ENCODE peak calls at places on chromosomes 11 and 22, in six cellular contexts. One of them, this sample, is unnamed. For H3K36me3, the result is how much of the 10 kb centered on the place peaks cover.

GRCh38 chr11:36292311-36292722 is 3.1 kb upstream of the COMMD9 start:
- DNase-seq in mammary epithelial cell: peak
- DNase-seq in bronchial epithelial cell: peak
- DNase-seq in CD8-positive, alpha-beta T cell: no peak
- DNase-seq in A673: peak
- DNase-seq in aorta: no peak
- DNase-seq in this sample: peak

GRCh38 chr11:108496643-108497256 is 1.4 kb downstream of the POGLUT3 start:
- DNase-seq in mammary epithelial cell: no peak
- DNase-seq in bronchial epithelial cell: no peak
- DNase-seq in CD8-positive, alpha-beta T cell: no peak
- DNase-seq in A673: peak
- DNase-seq in aorta: no peak
- DNase-seq in this sample: no peak

GRCh38 chr11:7251836-7252682 is at the start of gene SYT9:
- DNase-seq in mammary epithelial cell: peak
- DNase-seq in bronchial epithelial cell: peak
- DNase-seq in CD8-positive, alpha-beta T cell: no peak
- DNase-seq in A673: peak
- DNase-seq in aorta: peak
- DNase-seq in this sample: peak

GRCh38 chr22:31652911-31653684 is 8.9 kb downstream of the PISD start:
- DNase-seq in mammary epithelial cell: no peak
- DNase-seq in bronchial epithelial cell: peak
- DNase-seq in CD8-positive, alpha-beta T cell: no peak
- DNase-seq in A673: no peak
- DNase-seq in aorta: no peak
- DNase-seq in this sample: no peak

GRCh38 chr11:119445850-119446249 is 22.9 kb upstream of the THY1 start:
- DNase-seq in mammary epithelial cell: no peak
- DNase-seq in bronchial epithelial cell: no peak
- DNase-seq in CD8-positive, alpha-beta T cell: no peak
- DNase-seq in A673: no peak
- DNase-seq in aorta: no peak
- DNase-seq in this sample: no peak

GRCh38 chr11:70942593-70942992 is 309.8 kb downstream of the SHANK2 start:
- DNase-seq in mammary epithelial cell: no peak
- DNase-seq in bronchial epithelial cell: no peak
- DNase-seq in CD8-positive, alpha-beta T cell: no peak
- DNase-seq in A673: peak
- DNase-seq in aorta: no peak
- DNase-seq in this sample: no peak

GRCh38 chr11:4025248-4025956 is 69.2 kb upstream of the RRM1 start:
- DNase-seq in mammary epithelial cell: peak
- DNase-seq in bronchial epithelial cell: no peak
- DNase-seq in CD8-positive, alpha-beta T cell: no peak
- DNase-seq in A673: peak
- DNase-seq in aorta: no peak
- DNase-seq in this sample: no peak

GRCh38 chr22:38034278-38034882 is 22.8 kb upstream of the PICK1 start:
- DNase-seq in mammary epithelial cell: peak
- DNase-seq in bronchial epithelial cell: peak
- DNase-seq in CD8-positive, alpha-beta T cell: no peak
- DNase-seq in A673: peak
- DNase-seq in aorta: peak
- DNase-seq in this sample: peak

GRCh38 chr11:65454311-65454695 is 31.7 kb downstream of the NEAT1 start:
- DNase-seq in mammary epithelial cell: no peak
- DNase-seq in bronchial epithelial cell: no peak
- DNase-seq in CD8-positive, alpha-beta T cell: no peak
- DNase-seq in A673: no peak
- DNase-seq in aorta: no peak
- DNase-seq in this sample: no peak

GRCh38 chr11:70742553-70743291 is 344.4 kb downstream of the CTTN start:
- DNase-seq in mammary epithelial cell: no peak
- DNase-seq in bronchial epithelial cell: no peak
- DNase-seq in CD8-positive, alpha-beta T cell: no peak
- DNase-seq in A673: peak
- DNase-seq in aorta: no peak
- DNase-seq in this sample: no peak

DNA sequence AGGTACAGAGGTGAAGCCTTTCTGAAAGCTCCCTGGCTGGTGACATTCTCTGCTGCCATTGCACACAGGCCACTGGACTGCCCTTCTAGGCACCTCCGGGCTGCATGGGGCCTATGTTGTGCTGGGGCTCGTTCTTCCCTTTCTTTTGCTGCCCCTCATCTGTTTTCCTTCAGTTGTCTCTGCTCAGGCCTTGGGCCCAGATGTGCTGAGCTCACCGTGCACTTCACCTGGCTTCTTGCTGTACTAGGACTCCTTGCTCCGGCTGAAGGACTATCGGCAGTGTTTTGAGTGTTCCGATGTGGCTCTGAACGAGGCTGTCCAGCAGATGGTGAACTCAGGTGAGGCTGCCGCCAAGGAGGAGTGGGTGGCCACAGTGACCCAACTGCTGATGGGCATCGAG is 59.4 kb downstream of the CABIN1 start:
- DNase-seq in mammary epithelial cell: no peak
- DNase-seq in bronchial epithelial cell: no peak
- DNase-seq in CD8-positive, alpha-beta T cell: no peak
- DNase-seq in A673: no peak
- DNase-seq in aorta: no peak
- DNase-seq in this sample: no peak
- H3K36me3 ChIP-seq in mammary epithelial cell: under half
- H3K36me3 ChIP-seq in bronchial epithelial cell: under half
- H3K36me3 ChIP-seq in CD8-positive, alpha-beta T cell: under half
- H3K36me3 ChIP-seq in A673: under half
- H3K36me3 ChIP-seq in aorta: under half
- H3K36me3 ChIP-seq in this sample: under half

DNA sequence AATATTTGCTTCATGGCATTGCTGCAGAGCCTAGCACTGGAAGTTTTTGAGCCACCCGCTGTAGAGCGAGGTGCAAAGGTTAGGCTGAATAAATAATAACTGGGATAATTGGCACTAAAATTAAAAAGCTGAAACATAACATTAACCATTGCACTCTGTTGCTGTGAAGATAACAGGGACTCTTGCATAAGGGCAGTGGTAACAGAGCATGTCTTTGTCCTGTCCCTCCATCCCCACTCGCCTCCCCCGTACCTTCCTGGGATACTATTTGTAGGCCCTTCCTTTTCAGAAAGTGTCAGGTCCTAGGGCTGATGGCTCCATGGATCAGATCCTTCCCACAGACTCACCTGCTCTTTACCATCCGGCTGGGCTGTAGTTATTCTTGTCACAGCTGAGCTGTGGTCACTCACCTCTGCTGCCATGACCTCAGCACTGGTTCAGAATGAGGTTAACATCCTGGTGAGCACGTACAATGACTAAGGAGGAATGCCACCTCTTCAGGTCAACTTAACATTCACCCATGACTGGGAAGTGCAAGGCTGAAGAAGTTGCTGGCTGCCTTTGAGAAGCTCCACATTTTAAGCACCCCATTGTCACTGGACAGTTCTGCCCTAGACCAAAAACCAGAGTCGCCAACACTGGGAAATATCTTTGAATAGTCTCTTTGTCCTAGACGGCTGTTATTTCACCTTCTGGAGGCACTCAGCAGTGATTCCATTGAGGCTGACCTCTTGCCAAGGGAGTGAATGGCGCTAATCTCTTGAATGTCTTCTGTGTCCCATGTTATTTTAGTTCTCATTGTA is 103.2 kb upstream of the KIRREL3 start:
- DNase-seq in mammary epithelial cell: no peak
- DNase-seq in bronchial epithelial cell: no peak
- DNase-seq in CD8-positive, alpha-beta T cell: no peak
- DNase-seq in A673: no peak
- DNase-seq in aorta: no peak
- DNase-seq in this sample: no peak
- H3K36me3 ChIP-seq in mammary epithelial cell: under half
- H3K36me3 ChIP-seq in bronchial epithelial cell: under half
- H3K36me3 ChIP-seq in CD8-positive, alpha-beta T cell: under half
- H3K36me3 ChIP-seq in A673: under half
- H3K36me3 ChIP-seq in aorta: under half
- H3K36me3 ChIP-seq in this sample: under half

DNA sequence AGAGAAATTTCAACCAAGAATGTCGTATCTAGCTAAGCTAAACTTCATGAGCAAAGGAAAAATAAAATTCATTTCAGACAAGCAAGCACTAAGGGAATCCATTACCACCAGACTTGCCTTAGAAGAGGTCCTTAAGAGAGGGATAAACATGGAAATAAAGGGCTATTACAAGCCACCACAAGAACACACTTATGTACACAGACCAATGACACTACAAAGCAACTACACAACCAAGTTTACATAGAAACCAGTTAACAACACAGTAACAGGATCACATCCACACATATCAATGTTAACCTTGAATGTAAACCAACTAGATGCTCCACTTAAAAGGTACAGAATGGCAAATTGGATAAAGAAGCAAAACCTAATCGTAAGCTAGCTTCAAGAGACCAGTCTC is 38.0 kb downstream of the TMEM123 start:
- DNase-seq in mammary epithelial cell: no peak
- DNase-seq in bronchial epithelial cell: no peak
- DNase-seq in CD8-positive, alpha-beta T cell: no peak
- DNase-seq in A673: no peak
- DNase-seq in aorta: no peak
- DNase-seq in this sample: no peak
- H3K36me3 ChIP-seq in mammary epithelial cell: under half
- H3K36me3 ChIP-seq in bronchial epithelial cell: under half
- H3K36me3 ChIP-seq in CD8-positive, alpha-beta T cell: under half
- H3K36me3 ChIP-seq in A673: under half
- H3K36me3 ChIP-seq in aorta: under half
- H3K36me3 ChIP-seq in this sample: under half

DNA sequence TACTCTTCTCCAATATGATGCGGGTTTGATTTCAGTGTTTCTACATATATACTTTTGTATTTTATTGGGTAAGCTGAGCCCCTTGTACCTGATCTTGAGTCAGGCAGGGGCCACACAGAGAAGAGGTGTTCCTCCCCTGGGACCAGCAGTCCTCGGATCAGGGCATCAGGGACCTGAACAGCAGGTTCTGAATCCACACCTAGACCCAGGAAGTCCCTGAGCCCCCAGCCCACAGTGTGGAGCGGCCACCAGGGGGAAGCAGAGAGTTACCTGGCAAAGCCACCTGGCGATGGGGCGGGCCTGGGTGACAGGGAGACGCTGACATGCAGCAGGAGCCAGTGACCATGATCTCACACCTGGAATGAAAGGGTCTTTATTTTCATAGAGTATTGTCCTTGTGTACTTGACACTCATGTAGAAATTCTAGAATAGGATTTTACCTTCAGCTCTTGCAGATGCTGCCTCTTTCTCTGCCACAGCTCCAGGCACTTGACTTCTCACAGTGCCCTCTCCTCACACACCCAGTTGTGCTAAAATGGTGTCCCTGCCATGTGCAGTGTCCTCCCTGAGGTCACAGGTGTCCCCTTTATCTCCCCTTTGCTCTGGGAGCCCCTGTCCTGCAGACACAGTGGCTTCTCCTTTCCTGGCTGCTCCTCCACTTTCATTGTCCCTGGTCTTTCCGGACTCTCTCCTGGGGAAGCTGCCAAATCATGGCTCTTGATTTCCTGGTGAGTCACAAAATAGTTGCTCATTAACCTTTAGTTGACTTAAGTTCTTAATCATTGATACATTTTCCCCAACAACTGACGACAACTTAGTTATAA is 48.5 kb downstream of the GGTLC2 start:
- DNase-seq in mammary epithelial cell: peak
- DNase-seq in bronchial epithelial cell: peak
- DNase-seq in CD8-positive, alpha-beta T cell: peak
- DNase-seq in A673: peak
- DNase-seq in aorta: no peak
- DNase-seq in this sample: peak
- H3K36me3 ChIP-seq in mammary epithelial cell: under half
- H3K36me3 ChIP-seq in bronchial epithelial cell: under half
- H3K36me3 ChIP-seq in CD8-positive, alpha-beta T cell: under half
- H3K36me3 ChIP-seq in A673: under half
- H3K36me3 ChIP-seq in aorta: under half
- H3K36me3 ChIP-seq in this sample: under half

GRCh38 chr22:41334215-41334614 is 32.9 kb downstream of the ZC3H7B start:
- DNase-seq in mammary epithelial cell: no peak
- DNase-seq in bronchial epithelial cell: no peak
- DNase-seq in CD8-positive, alpha-beta T cell: no peak
- DNase-seq in A673: no peak
- DNase-seq in aorta: no peak
- DNase-seq in this sample: no peak
- H3K36me3 ChIP-seq in mammary epithelial cell: under half
- H3K36me3 ChIP-seq in bronchial epithelial cell: under half
- H3K36me3 ChIP-seq in CD8-positive, alpha-beta T cell: under half
- H3K36me3 ChIP-seq in A673: under half
- H3K36me3 ChIP-seq in aorta: under half
- H3K36me3 ChIP-seq in this sample: under half

GRCh38 chr22:33379836-33380235 is 321.7 kb upstream of the SYN3 start:
- DNase-seq in mammary epithelial cell: no peak
- DNase-seq in bronchial epithelial cell: no peak
- DNase-seq in CD8-positive, alpha-beta T cell: no peak
- DNase-seq in A673: no peak
- DNase-seq in aorta: no peak
- DNase-seq in this sample: no peak
- H3K36me3 ChIP-seq in mammary epithelial cell: under half
- H3K36me3 ChIP-seq in bronchial epithelial cell: under half
- H3K36me3 ChIP-seq in CD8-positive, alpha-beta T cell: under half
- H3K36me3 ChIP-seq in A673: under half
- H3K36me3 ChIP-seq in aorta: under half
- H3K36me3 ChIP-seq in this sample: under half

DNA sequence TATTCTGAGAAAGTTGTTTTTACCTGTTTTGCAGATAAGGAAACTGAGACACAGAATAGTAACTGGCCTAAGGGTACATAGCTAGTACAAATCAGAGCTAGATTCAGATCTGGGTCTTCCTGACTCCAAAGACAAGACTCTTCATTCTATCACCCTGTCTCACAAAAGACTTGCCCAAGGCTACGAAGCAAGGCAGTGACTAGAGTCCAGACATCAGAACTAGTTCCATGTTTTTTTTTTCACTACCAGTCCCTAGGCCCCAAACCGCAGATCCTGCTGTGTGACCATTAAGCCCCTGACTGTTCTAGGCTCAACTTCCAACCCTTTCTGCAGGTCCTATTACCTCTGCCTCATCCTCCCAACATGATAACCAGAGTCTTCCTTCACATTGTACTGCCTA is 1.5 kb downstream of the BACE1-AS start:
- DNase-seq in mammary epithelial cell: no peak
- DNase-seq in bronchial epithelial cell: no peak
- DNase-seq in CD8-positive, alpha-beta T cell: no peak
- DNase-seq in A673: no peak
- DNase-seq in aorta: no peak
- DNase-seq in this sample: no peak
- H3K36me3 ChIP-seq in mammary epithelial cell: under half
- H3K36me3 ChIP-seq in bronchial epithelial cell: under half
- H3K36me3 ChIP-seq in CD8-positive, alpha-beta T cell: under half
- H3K36me3 ChIP-seq in A673: under half
- H3K36me3 ChIP-seq in aorta: under half
- H3K36me3 ChIP-seq in this sample: under half

DNA sequence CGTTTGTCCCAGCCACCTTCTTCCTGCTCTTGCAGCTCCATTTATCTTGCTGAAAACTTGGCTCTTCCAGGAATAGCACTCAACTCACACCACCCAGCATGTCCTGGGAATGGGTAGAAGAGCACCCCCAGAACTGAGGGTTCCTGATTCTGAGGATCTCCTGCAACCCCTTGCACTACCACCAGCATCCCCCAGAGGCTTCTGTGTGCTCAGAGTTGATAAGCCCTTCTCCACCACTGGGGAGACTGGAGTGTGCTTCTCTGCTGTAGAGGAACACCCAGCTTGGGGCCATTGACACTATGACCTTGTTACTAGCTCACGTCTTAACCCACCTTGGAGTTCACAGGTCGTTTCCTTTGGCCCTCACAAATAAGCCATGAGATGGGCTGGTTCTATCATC is 121.0 kb downstream of the GRIK4 start:
- DNase-seq in mammary epithelial cell: no peak
- DNase-seq in bronchial epithelial cell: no peak
- DNase-seq in CD8-positive, alpha-beta T cell: no peak
- DNase-seq in A673: peak
- DNase-seq in aorta: no peak
- DNase-seq in this sample: no peak
- H3K36me3 ChIP-seq in mammary epithelial cell: under half
- H3K36me3 ChIP-seq in bronchial epithelial cell: under half
- H3K36me3 ChIP-seq in CD8-positive, alpha-beta T cell: under half
- H3K36me3 ChIP-seq in A673: under half
- H3K36me3 ChIP-seq in aorta: under half
- H3K36me3 ChIP-seq in this sample: under half

This sample was measured in GM06990.